ENCODE peak calls at places on chromosomes 6 and 20, in four cellular contexts. One of them, this sample, is unnamed. For H3K4me1, the result is how much of the 10 kb centered on the place peaks cover.

GRCh38 chr6:17705428-17705777 is 1.3 kb downstream of the NUP153 start:
- DNase-seq in prostate gland: peak
- DNase-seq in spleen: no peak
- DNase-seq in suprapubic skin: no peak
- DNase-seq in this sample: no peak

GRCh38 chr6:44009425-44010321 is 117.6 kb downstream of the MRPL14 start:
- DNase-seq in prostate gland: no peak
- DNase-seq in suprapubic skin: no peak
- DNase-seq in spleen: no peak
- DNase-seq in this sample: no peak

GRCh38 chr20:8389381-8390368 is 257.6 kb downstream of the PLCB1 start:
- DNase-seq in suprapubic skin: no peak
- DNase-seq in prostate gland: no peak
- DNase-seq in spleen: no peak
- DNase-seq in this sample: no peak

GRCh38 chr20:25259788-25260254 is 11.9 kb downstream of the PYGB start:
- DNase-seq in spleen: no peak
- DNase-seq in suprapubic skin: peak
- DNase-seq in prostate gland: no peak
- DNase-seq in this sample: no peak

GRCh38 chr6:164109770-164110140 is 695.2 kb downstream of the QKI start:
- DNase-seq in prostate gland: no peak
- DNase-seq in spleen: no peak
- DNase-seq in suprapubic skin: no peak
- DNase-seq in this sample: no peak

GRCh38 chr6:402901-403658 is 11.5 kb downstream of the IRF4 start:
- DNase-seq in spleen: no peak
- DNase-seq in suprapubic skin: no peak
- DNase-seq in prostate gland: no peak
- DNase-seq in this sample: no peak

GRCh38 chr6:118774596-118774995 is 119.4 kb upstream of the ASF1A start:
- DNase-seq in spleen: no peak
- DNase-seq in suprapubic skin: no peak
- DNase-seq in prostate gland: no peak
- DNase-seq in this sample: no peak

GRCh38 chr6:105692630-105693212 is 289.8 kb upstream of the PREP start:
- DNase-seq in spleen: no peak
- DNase-seq in suprapubic skin: no peak
- DNase-seq in prostate gland: no peak
- DNase-seq in this sample: no peak

DNA sequence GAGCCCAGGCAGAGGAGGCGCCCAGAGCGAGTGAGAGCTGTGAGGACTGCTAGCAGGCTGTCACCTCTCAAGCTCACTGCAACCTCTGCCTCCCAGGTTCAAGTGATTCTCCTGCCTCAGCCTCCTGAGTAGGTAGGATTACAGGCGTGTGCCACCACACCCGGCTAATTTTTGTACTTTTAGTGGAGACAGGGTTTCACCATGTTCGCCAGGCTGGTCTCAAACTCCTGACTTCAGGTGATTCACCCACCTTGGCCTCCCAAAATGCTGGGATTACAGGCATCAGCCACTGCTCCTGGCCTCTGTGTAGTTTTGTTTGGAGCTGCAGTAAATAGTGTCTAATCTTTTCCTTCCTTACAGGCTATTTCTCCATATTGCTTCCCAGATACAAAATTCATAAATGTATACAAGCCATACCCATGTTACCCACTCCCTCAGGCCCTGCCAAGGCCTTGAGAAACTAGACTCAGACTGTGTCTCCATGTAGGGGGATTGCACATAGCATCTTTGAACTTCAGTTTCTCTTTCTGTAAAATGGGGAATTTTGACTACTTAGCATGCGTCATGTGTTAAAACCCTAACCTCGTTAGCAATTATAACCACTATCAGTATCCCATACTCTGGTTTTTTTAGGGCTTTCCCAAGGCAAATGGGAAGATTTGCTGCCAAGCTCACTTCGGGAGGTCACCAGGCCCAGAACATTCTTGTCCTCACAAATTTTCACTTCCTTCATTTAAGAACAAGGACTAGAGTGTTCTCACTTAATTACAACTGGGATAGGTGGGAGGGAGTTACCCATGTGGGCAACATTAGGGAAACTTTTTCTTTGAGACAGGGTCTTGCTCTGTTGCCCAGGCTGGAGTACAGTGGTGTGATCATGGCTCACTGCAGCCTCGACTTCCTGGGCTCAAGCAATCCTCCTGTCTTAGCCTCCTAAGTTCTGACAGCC is 67.3 kb upstream of the DDR1 start:
- DNase-seq in suprapubic skin: no peak
- DNase-seq in prostate gland: no peak
- DNase-seq in spleen: no peak
- DNase-seq in this sample: no peak
- H3K4me1 ChIP-seq in suprapubic skin: half or more
- H3K4me1 ChIP-seq in prostate gland: under half
- H3K4me1 ChIP-seq in spleen: half or more
- H3K4me1 ChIP-seq in this sample: under half

DNA sequence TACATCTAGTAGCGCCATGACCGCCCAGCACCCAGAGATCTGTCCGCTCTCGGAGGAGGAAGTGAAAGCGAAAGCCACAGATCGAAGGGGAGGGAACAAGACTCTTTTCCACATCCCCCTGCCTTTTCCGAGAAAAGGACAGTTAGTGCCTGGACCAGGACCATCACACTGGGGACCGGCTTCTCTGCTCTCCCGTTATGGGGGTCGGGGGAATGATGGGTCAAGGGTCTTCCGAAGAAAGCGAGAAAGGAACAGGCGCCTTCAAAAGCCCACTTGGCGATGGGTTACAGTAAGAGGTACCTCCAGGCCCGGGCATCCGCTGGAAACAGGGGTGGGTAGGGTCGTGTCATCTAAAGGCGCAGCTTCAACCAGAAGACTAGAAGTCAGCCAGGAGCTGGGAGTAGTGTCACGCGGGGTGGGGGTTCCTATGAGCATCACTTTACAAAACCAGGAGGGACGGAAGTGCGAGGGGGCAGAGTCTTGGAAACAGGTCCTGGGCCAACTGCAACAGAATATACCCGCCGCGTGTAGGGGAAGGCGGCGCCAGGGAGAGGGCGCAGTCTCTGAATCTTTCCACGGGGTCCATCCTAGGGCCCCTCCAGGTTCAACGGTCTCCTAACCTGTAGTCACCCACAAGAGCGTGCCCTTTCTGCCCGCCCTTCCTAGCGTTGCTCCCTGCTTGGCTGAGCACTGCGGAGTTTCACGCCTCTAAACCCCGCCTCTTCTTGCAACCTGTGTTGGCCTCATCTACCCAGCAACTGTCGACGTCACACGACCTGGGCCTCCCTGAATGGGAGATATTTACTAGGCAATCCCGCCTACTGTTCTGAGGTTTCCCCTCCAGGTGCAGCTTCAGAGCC is at the start of gene PSMB8:
- DNase-seq in spleen: peak
- DNase-seq in suprapubic skin: peak
- DNase-seq in prostate gland: peak
- DNase-seq in this sample: peak
- TF ChIP-seq POLR2A in spleen: peak
- TF ChIP-seq POLR2A in suprapubic skin: peak
- TF ChIP-seq POLR2A in prostate gland: peak
- TF ChIP-seq POLR2A in this sample: peak

GRCh38 chr6:35206346-35206745 is 7.4 kb upstream of the SCUBE3 start:
- DNase-seq in suprapubic skin: no peak
- DNase-seq in prostate gland: no peak
- DNase-seq in spleen: no peak
- DNase-seq in this sample: no peak
- TF ChIP-seq POLR2AphosphoS5 in suprapubic skin: no peak
- TF ChIP-seq POLR2AphosphoS5 in prostate gland: no peak
- TF ChIP-seq POLR2AphosphoS5 in spleen: no peak
- TF ChIP-seq POLR2AphosphoS5 in this sample: no peak

GRCh38 chr20:17676942-17677341 is 5.1 kb downstream of the RRBP1 start:
- DNase-seq in prostate gland: no peak
- DNase-seq in spleen: no peak
- DNase-seq in suprapubic skin: no peak
- DNase-seq in this sample: no peak

GRCh38 chr20:17675519-17676377 is 6.3 kb downstream of the RRBP1 start:
- DNase-seq in spleen: no peak
- DNase-seq in suprapubic skin: no peak
- DNase-seq in prostate gland: no peak
- DNase-seq in this sample: no peak

GRCh38 chr20:17673082-17673481 is 9.0 kb downstream of the RRBP1 start:
- DNase-seq in prostate gland: no peak
- DNase-seq in spleen: no peak
- DNase-seq in suprapubic skin: no peak
- DNase-seq in this sample: no peak

GRCh38 chr20:17676378-17676759 is 5.7 kb downstream of the RRBP1 start:
- DNase-seq in prostate gland: no peak
- DNase-seq in spleen: no peak
- DNase-seq in suprapubic skin: no peak
- DNase-seq in this sample: no peak

DNA sequence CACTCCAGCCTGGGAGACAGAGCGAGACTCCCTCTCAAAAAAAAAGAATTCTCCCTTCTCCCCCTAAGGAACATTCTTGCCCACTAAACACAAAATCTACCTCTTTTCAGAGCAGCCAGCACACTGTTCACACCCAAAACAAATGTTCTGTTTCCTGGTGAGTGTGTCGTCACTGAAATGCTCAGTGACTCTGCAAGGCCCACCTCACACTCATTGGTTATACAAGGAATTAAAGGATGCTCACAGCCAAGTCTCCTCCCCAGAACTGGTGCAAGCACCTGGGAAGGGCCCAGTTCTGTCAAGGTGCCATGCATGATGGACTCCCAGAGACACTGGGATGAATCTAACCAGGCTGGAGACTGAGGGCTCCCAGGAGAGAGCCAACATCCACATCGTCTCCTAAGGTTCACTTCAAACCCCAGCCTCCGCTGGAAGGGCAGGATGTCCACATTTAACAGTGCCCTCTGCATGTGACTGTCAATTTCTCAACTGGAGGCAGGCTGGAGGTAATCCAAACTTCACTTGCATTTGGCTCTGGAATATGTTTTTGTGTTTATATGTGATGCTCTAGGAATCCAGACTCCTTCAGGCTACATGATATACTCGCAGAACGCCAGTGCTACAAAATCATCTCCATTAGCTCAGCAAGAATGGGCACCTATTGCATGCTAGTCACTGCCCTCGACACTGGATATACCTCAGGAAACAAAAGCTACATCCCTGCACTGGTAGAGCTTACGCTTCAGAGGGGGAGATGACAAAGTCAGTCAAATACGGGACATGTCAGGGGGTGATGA is 7.1 kb downstream of the RRBP1 start:
- DNase-seq in suprapubic skin: no peak
- DNase-seq in spleen: no peak
- DNase-seq in prostate gland: no peak
- DNase-seq in this sample: no peak
- H3K4me1 ChIP-seq in suprapubic skin: under half
- H3K4me1 ChIP-seq in spleen: half or more
- H3K4me1 ChIP-seq in prostate gland: under half
- H3K4me1 ChIP-seq in this sample: half or more

DNA sequence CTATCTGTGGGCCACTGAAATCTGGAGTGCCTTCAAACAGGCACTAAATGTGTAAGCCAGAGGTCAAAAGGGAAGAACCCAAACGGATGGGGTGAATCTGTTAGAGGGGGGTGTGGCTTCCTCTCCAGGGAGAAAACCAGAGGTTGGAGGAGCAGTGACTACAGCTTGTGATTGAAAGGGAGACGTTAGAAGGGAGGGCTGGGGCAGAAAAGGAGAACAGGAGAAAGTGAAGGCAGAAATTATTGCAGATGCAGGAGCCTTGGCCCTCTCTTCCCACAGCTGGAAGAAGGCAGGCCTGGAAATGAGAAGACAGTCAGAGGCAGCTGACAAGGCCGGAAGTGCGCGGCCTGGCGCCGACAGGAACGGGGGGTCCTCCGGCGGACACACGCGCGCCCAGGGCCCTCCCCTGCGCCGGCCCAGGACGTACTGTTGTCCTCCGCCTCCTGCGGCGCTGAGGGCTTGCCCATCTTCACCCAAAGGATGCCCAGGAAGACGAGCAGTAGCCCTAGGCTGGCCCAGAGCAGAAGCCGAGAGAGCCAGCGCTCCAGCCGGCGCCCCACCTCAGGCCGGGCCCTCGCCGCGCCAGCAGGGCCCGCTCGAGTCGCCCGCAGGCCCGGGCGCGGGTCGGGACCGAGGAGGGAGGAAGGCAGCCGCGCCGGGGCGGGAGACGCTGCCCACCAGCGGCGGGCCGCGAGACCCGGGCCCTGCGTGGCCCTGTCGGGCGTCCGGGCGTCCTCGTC is 806 bp downstream of the LEMD2 start:
- DNase-seq in prostate gland: peak
- DNase-seq in suprapubic skin: peak
- DNase-seq in spleen: peak
- DNase-seq in this sample: peak
- TF ChIP-seq POLR2A in prostate gland: peak
- TF ChIP-seq POLR2A in suprapubic skin: peak
- TF ChIP-seq POLR2A in spleen: no peak
- TF ChIP-seq POLR2A in this sample: peak

GRCh38 chr6:131893198-131893597 is 58.0 kb downstream of the CCN2 start:
- DNase-seq in prostate gland: no peak
- DNase-seq in spleen: no peak
- DNase-seq in suprapubic skin: no peak
- DNase-seq in this sample: no peak

GRCh38 chr6:131897050-131897435 is 54.1 kb downstream of the CCN2 start:
- DNase-seq in prostate gland: no peak
- DNase-seq in suprapubic skin: no peak
- DNase-seq in spleen: no peak
- DNase-seq in this sample: no peak

GRCh38 chr6:131898718-131899117 is 52.5 kb downstream of the CCN2 start:
- DNase-seq in spleen: no peak
- DNase-seq in prostate gland: no peak
- DNase-seq in suprapubic skin: no peak
- DNase-seq in this sample: no peak

GRCh38 chr6:131890091-131890490 is 61.1 kb downstream of the CCN2 start:
- DNase-seq in prostate gland: no peak
- DNase-seq in suprapubic skin: no peak
- DNase-seq in spleen: no peak
- DNase-seq in this sample: no peak

GRCh38 chr6:131894735-131895424 is 56.3 kb downstream of the CCN2 start:
- DNase-seq in prostate gland: no peak
- DNase-seq in spleen: no peak
- DNase-seq in suprapubic skin: no peak
- DNase-seq in this sample: no peak
- TF ChIP-seq POLR2AphosphoS5 in prostate gland: no peak
- TF ChIP-seq POLR2AphosphoS5 in spleen: no peak
- TF ChIP-seq POLR2AphosphoS5 in suprapubic skin: no peak
- TF ChIP-seq POLR2AphosphoS5 in this sample: no peak

GRCh38 chr6:95496769-95497426 is 80.4 kb upstream of the MANEA start:
- DNase-seq in prostate gland: no peak
- DNase-seq in spleen: no peak
- DNase-seq in suprapubic skin: peak
- DNase-seq in this sample: no peak
- H3K4me1 ChIP-seq in prostate gland: under half
- H3K4me1 ChIP-seq in spleen: under half
- H3K4me1 ChIP-seq in suprapubic skin: under half
- H3K4me1 ChIP-seq in this sample: under half

This sample was measured in esophagus muscularis mucosa.